ENCODE peak calls at places on chromosomes 3 and 15, in six cellular contexts. One of them, this sample, is unnamed.
A peak's percentile ranks its signal among the peaks of the same experiment; 100 is the strongest.

GRCh38 chr15:40310001-40310959 is 2.5 kb upstream of the PLCB2 start:
- DNase-seq in endothelial cell: peak; percentile 84
- DNase-seq in frontal cortex: no peak
- DNase-seq in SW480: peak; percentile 29
- DNase-seq in Right ventricle myocardium superior: peak; percentile 72
- DNase-seq in GM06990: no peak
- DNase-seq in this sample: no peak

GRCh38 chr3:69085543-69086132 is 901 bp downstream of the ARL6IP5 start:
- DNase-seq in endothelial cell: no peak
- DNase-seq in frontal cortex: peak; percentile 27
- DNase-seq in SW480: peak; percentile 21
- DNase-seq in Right ventricle myocardium superior: peak; percentile 56
- DNase-seq in GM06990: no peak
- DNase-seq in this sample: no peak

GRCh38 chr3:194682189-194682588 is 3.5 kb upstream of the FAM43A start:
- DNase-seq in endothelial cell: no peak
- DNase-seq in frontal cortex: no peak
- DNase-seq in SW480: no peak
- DNase-seq in Right ventricle myocardium superior: no peak
- DNase-seq in GM06990: no peak
- DNase-seq in this sample: no peak

GRCh38 chr3:122679467-122680291 is 960 bp upstream of the PARP14 start:
- DNase-seq in endothelial cell: peak; percentile 11
- DNase-seq in frontal cortex: no peak
- DNase-seq in SW480: peak; percentile 85
- DNase-seq in Right ventricle myocardium superior: peak; percentile 44
- DNase-seq in GM06990: peak; percentile 56
- DNase-seq in this sample: no peak

GRCh38 chr3:14118400-14119165 is 6.1 kb downstream of the CHCHD4 start:
- DNase-seq in endothelial cell: no peak
- DNase-seq in frontal cortex: no peak
- DNase-seq in SW480: no peak
- DNase-seq in Right ventricle myocardium superior: no peak
- DNase-seq in GM06990: no peak
- DNase-seq in this sample: no peak

GRCh38 chr3:8052599-8053185 is 448.9 kb upstream of the LMCD1 start:
- DNase-seq in endothelial cell: no peak
- DNase-seq in frontal cortex: no peak
- DNase-seq in SW480: no peak
- DNase-seq in Right ventricle myocardium superior: no peak
- DNase-seq in GM06990: no peak
- DNase-seq in this sample: no peak

GRCh38 chr15:39188314-39188713 is 392.6 kb upstream of the THBS1 start:
- DNase-seq in endothelial cell: no peak
- DNase-seq in frontal cortex: no peak
- DNase-seq in SW480: no peak
- DNase-seq in Right ventricle myocardium superior: no peak
- DNase-seq in GM06990: no peak
- DNase-seq in this sample: no peak

GRCh38 chr3:102206506-102207145 is 228.2 kb upstream of the ZPLD1 start:
- DNase-seq in endothelial cell: no peak
- DNase-seq in frontal cortex: no peak
- DNase-seq in SW480: no peak
- DNase-seq in Right ventricle myocardium superior: peak; percentile 78
- DNase-seq in GM06990: no peak
- DNase-seq in this sample: peak; percentile 50

GRCh38 chr3:43093974-43094373 is 11.9 kb downstream of the POMGNT2 start:
- DNase-seq in endothelial cell: no peak
- DNase-seq in frontal cortex: no peak
- DNase-seq in SW480: no peak
- DNase-seq in Right ventricle myocardium superior: no peak
- DNase-seq in GM06990: no peak
- DNase-seq in this sample: no peak

This sample was measured in foreskin melanocyte.